ENCODE peak calls at places on chromosomes 16 and 17, in seven cellular contexts. One of them, this sample, is unnamed.
A peak's percentile ranks its signal among the peaks of the same experiment; 100 is the strongest.

GRCh38 chr17:30323262-30323894 is 10.5 kb downstream of the TMIGD1 start:
- DNase-seq in IMR-90: no peak
- DNase-seq in ovary: no peak
- DNase-seq in heart right ventricle: no peak
- DNase-seq in DND-41: peak; percentile 58
- DNase-seq in adrenal gland: no peak
- DNase-seq in left lung: no peak
- DNase-seq in this sample: peak; percentile 23

GRCh38 chr16:85002643-85003042 is 8.7 kb downstream of the ZDHHC7 start:
- DNase-seq in adrenal gland: no peak
- DNase-seq in DND-41: no peak
- DNase-seq in left lung: peak; percentile 55
- DNase-seq in heart right ventricle: peak; percentile 60
- DNase-seq in ovary: no peak
- DNase-seq in IMR-90: no peak
- DNase-seq in this sample: no peak

GRCh38 chr17:80817861-80818260 is 173.8 kb upstream of the CHMP6 start:
- DNase-seq in adrenal gland: no peak
- DNase-seq in ovary: no peak
- DNase-seq in IMR-90: peak; percentile 76
- DNase-seq in left lung: peak; percentile 14
- DNase-seq in heart right ventricle: no peak
- DNase-seq in DND-41: no peak
- DNase-seq in this sample: no peak

GRCh38 chr16:86203557-86204275 is 304.8 kb downstream of the IRF8 start:
- DNase-seq in left lung: no peak
- DNase-seq in heart right ventricle: no peak
- DNase-seq in adrenal gland: no peak
- DNase-seq in DND-41: no peak
- DNase-seq in ovary: no peak
- DNase-seq in IMR-90: no peak
- DNase-seq in this sample: no peak

GRCh38 chr17:60901222-60901621 is 223.6 kb downstream of the BCAS3 start:
- DNase-seq in adrenal gland: no peak
- DNase-seq in IMR-90: peak; percentile 25
- DNase-seq in DND-41: no peak
- DNase-seq in left lung: no peak
- DNase-seq in ovary: no peak
- DNase-seq in heart right ventricle: no peak
- DNase-seq in this sample: no peak

GRCh38 chr16:75491876-75492275 is 3.4 kb downstream of the CHST6 start:
- DNase-seq in heart right ventricle: no peak
- DNase-seq in DND-41: no peak
- DNase-seq in adrenal gland: no peak
- DNase-seq in left lung: no peak
- DNase-seq in ovary: no peak
- DNase-seq in IMR-90: no peak
- DNase-seq in this sample: no peak

GRCh38 chr17:34099859-34100258 is 155.2 kb upstream of the CCL2 start:
- DNase-seq in heart right ventricle: no peak
- DNase-seq in DND-41: no peak
- DNase-seq in left lung: no peak
- DNase-seq in adrenal gland: no peak
- DNase-seq in IMR-90: no peak
- DNase-seq in ovary: no peak
- DNase-seq in this sample: no peak

GRCh38 chr16:87207509-87207908 is 109.7 kb downstream of the C16orf95 start:
- DNase-seq in left lung: no peak
- DNase-seq in ovary: no peak
- DNase-seq in heart right ventricle: no peak
- DNase-seq in IMR-90: peak; percentile 81
- DNase-seq in DND-41: no peak
- DNase-seq in adrenal gland: no peak
- DNase-seq in this sample: no peak

GRCh38 chr16:85798901-85799496 is 345 bp downstream of the EMC8 start:
- DNase-seq in adrenal gland: peak; percentile 33
- DNase-seq in IMR-90: peak; percentile 28
- DNase-seq in DND-41: peak; percentile 50
- DNase-seq in heart right ventricle: peak; percentile 34
- DNase-seq in ovary: no peak
- DNase-seq in left lung: peak; percentile 40
- DNase-seq in this sample: peak; percentile 62

GRCh38 chr17:79838541-79839274 is 532 bp downstream of the CBX4 start:
- DNase-seq in left lung: peak; percentile 62
- DNase-seq in adrenal gland: peak; percentile 59
- DNase-seq in ovary: peak; percentile 73
- DNase-seq in heart right ventricle: peak; percentile 54
- DNase-seq in DND-41: peak; percentile 66
- DNase-seq in IMR-90: peak; percentile 52
- DNase-seq in this sample: peak; percentile 75

GRCh38 chr17:61410555-61411089 is 11.0 kb downstream of the TBX2 start:
- DNase-seq in DND-41: no peak
- DNase-seq in adrenal gland: peak; percentile 76
- DNase-seq in IMR-90: peak; percentile 86
- DNase-seq in ovary: peak; percentile 88
- DNase-seq in left lung: peak; percentile 82
- DNase-seq in heart right ventricle: peak; percentile 87
- DNase-seq in this sample: peak; percentile 65

GRCh38 chr17:78357177-78357586 is 2.7 kb downstream of the SOCS3 start:
- DNase-seq in adrenal gland: no peak
- DNase-seq in DND-41: no peak
- DNase-seq in IMR-90: peak; percentile 80
- DNase-seq in heart right ventricle: peak; percentile 52
- DNase-seq in ovary: no peak
- DNase-seq in left lung: peak; percentile 73
- DNase-seq in this sample: no peak

GRCh38 chr16:50814043-50814442 is 72.2 kb downstream of the CYLD start:
- DNase-seq in adrenal gland: no peak
- DNase-seq in heart right ventricle: no peak
- DNase-seq in left lung: no peak
- DNase-seq in DND-41: no peak
- DNase-seq in IMR-90: no peak
- DNase-seq in ovary: no peak
- DNase-seq in this sample: no peak

GRCh38 chr16:31130899-31131298 is 4.6 kb downstream of the PRSS8 start:
- DNase-seq in IMR-90: no peak
- DNase-seq in adrenal gland: no peak
- DNase-seq in ovary: no peak
- DNase-seq in heart right ventricle: no peak
- DNase-seq in DND-41: no peak
- DNase-seq in left lung: peak; percentile 88
- DNase-seq in this sample: no peak

GRCh38 chr17:15973834-15974233 is 25.7 kb downstream of the ZSWIM7 start:
- DNase-seq in IMR-90: no peak
- DNase-seq in adrenal gland: no peak
- DNase-seq in DND-41: no peak
- DNase-seq in heart right ventricle: no peak
- DNase-seq in ovary: no peak
- DNase-seq in left lung: no peak
- DNase-seq in this sample: no peak

GRCh38 chr16:55233464-55233863 is 90.5 kb upstream of the IRX6 start:
- DNase-seq in adrenal gland: no peak
- DNase-seq in DND-41: no peak
- DNase-seq in ovary: no peak
- DNase-seq in IMR-90: no peak
- DNase-seq in left lung: no peak
- DNase-seq in heart right ventricle: no peak
- DNase-seq in this sample: no peak

GRCh38 chr16:53456625-53457024 is 22.4 kb downstream of the RBL2 start:
- DNase-seq in heart right ventricle: no peak
- DNase-seq in DND-41: peak; percentile 75
- DNase-seq in ovary: no peak
- DNase-seq in adrenal gland: no peak
- DNase-seq in left lung: no peak
- DNase-seq in IMR-90: no peak
- DNase-seq in this sample: no peak

GRCh38 chr17:82218349-82219075 is 5.9 kb upstream of the CCDC57 start:
- DNase-seq in ovary: no peak
- DNase-seq in left lung: no peak
- DNase-seq in IMR-90: no peak
- DNase-seq in heart right ventricle: no peak
- DNase-seq in DND-41: no peak
- DNase-seq in adrenal gland: no peak
- DNase-seq in this sample: no peak

GRCh38 chr17:65530158-65530984 is 31.1 kb downstream of the AXIN2 start:
- DNase-seq in heart right ventricle: no peak
- DNase-seq in ovary: no peak
- DNase-seq in DND-41: peak; percentile 30
- DNase-seq in left lung: no peak
- DNase-seq in adrenal gland: no peak
- DNase-seq in IMR-90: no peak
- DNase-seq in this sample: no peak

GRCh38 chr16:69727916-69728270 is 1.5 kb upstream of the NQO1 start:
- DNase-seq in adrenal gland: peak; percentile 58
- DNase-seq in ovary: peak; percentile 39
- DNase-seq in DND-41: no peak
- DNase-seq in heart right ventricle: peak; percentile 45
- DNase-seq in left lung: peak; percentile 86
- DNase-seq in IMR-90: no peak
- DNase-seq in this sample: no peak

GRCh38 chr17:9714801-9715200 is 69.5 kb downstream of the USP43 start:
- DNase-seq in DND-41: no peak
- DNase-seq in IMR-90: no peak
- DNase-seq in left lung: no peak
- DNase-seq in adrenal gland: no peak
- DNase-seq in ovary: no peak
- DNase-seq in heart right ventricle: no peak
- DNase-seq in this sample: no peak

GRCh38 chr16:81790277-81790676 is 11.2 kb downstream of the PLCG2 start:
- DNase-seq in heart right ventricle: no peak
- DNase-seq in IMR-90: no peak
- DNase-seq in left lung: no peak
- DNase-seq in adrenal gland: no peak
- DNase-seq in DND-41: no peak
- DNase-seq in ovary: no peak
- DNase-seq in this sample: no peak

GRCh38 chr16:85376292-85377095 is 236.6 kb upstream of the GSE1 start:
- DNase-seq in ovary: no peak
- DNase-seq in IMR-90: no peak
- DNase-seq in adrenal gland: peak; percentile 61
- DNase-seq in heart right ventricle: peak; percentile 72
- DNase-seq in DND-41: no peak
- DNase-seq in left lung: no peak
- DNase-seq in this sample: no peak

DNA sequence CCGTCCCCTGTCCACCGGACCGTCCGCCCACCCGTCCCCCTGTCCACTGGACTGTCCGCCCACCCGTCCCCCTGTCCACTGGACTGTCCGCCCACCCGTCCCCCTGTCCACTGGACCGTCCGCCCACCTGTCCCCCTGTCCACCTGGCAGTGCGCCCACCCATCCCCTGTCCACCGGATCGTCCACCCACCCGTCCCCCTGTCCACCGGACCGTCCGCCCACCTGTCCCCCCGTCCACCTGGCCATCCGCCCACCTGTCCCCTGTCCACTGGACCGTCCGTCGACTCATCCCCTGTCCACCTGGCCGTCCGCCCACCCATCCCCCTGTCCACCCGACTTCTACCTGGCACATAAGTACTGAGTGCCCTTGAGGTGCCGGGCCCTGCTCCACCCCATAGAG is 76.6 kb downstream of the LMF1 start:
- DNase-seq in IMR-90: no peak
- DNase-seq in heart right ventricle: peak; percentile 38
- DNase-seq in left lung: no peak
- DNase-seq in adrenal gland: peak; percentile 50
- DNase-seq in ovary: no peak
- DNase-seq in DND-41: no peak
- DNase-seq in this sample: no peak
- TF ChIP-seq CTCF in IMR-90: no peak
- TF ChIP-seq CTCF in heart right ventricle: no peak
- TF ChIP-seq CTCF in left lung: no peak
- TF ChIP-seq CTCF in adrenal gland: no peak
- TF ChIP-seq CTCF in ovary: no peak
- TF ChIP-seq CTCF in DND-41: no peak
- TF ChIP-seq CTCF in this sample: no peak

GRCh38 chr17:50347087-50347893 is 1.4 kb downstream of the XYLT2 start:
- DNase-seq in IMR-90: peak; percentile 6
- DNase-seq in heart right ventricle: no peak
- DNase-seq in DND-41: no peak
- DNase-seq in left lung: peak; percentile 33
- DNase-seq in ovary: no peak
- DNase-seq in adrenal gland: peak; percentile 26
- DNase-seq in this sample: no peak
- H3K4me3 ChIP-seq in IMR-90: peak overlapping the region; percentile 95
- H3K4me3 ChIP-seq in heart right ventricle: peak overlapping the region; percentile 95
- H3K4me3 ChIP-seq in DND-41: peak overlapping the region; percentile 90
- H3K4me3 ChIP-seq in left lung: peak overlapping the region; percentile 67
- H3K4me3 ChIP-seq in ovary: peak overlapping the region; percentile 88
- H3K4me3 ChIP-seq in adrenal gland: peak overlapping the region; percentile 75
- H3K4me3 ChIP-seq in this sample: peak overlapping the region; percentile 82

DNA sequence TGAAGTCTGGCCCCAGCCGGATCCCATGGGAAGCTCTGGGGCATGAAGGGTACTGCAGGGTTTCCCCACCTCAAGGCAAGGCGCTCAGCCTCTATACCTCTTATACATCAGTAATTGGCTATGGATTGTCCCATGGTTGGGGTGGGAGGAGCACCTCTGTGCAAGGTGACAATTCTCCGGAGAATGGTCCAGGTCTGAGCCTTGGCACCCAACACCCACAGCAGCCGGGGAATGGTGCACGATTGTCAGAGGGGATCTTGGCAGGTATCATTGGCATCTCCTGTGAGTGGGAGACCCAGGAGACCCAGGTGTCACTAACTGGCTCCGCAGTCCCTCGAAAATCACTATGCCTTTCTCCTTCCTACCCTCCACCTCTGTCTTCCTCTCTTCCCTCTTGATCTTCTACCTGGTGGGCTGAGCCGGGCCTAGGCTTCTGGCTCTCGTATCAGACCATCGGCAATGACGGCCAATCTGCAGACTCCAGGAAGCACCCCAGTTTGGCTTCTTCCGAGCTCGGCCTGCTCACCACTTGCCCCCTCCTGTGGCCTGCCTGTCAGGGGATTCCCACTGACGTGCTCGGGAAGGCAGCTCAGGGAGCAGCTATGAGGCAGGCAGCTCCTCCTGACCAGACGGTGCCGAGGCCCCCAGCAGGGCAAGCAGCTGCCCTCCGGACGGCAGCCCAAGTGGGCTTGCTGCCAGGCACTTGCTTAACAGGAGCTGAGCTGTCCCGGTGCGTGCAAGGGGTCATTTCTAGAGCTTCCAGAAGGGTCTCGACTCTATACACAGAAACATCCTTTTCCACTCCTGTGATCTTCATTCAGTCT is 10.0 kb upstream of the CALB2 start:
- DNase-seq in heart right ventricle: no peak
- DNase-seq in left lung: no peak
- DNase-seq in DND-41: no peak
- DNase-seq in IMR-90: no peak
- DNase-seq in adrenal gland: no peak
- DNase-seq in ovary: no peak
- DNase-seq in this sample: no peak
- H3K36me3 ChIP-seq in heart right ventricle: no peaks in the 10 kb centered on the region
- H3K36me3 ChIP-seq in left lung: no peaks in the 10 kb centered on the region
- H3K36me3 ChIP-seq in DND-41: no peaks in the 10 kb centered on the region
- H3K36me3 ChIP-seq in IMR-90: no peaks in the 10 kb centered on the region
- H3K36me3 ChIP-seq in adrenal gland: no peaks in the 10 kb centered on the region
- H3K36me3 ChIP-seq in ovary: no peaks in the 10 kb centered on the region
- H3K36me3 ChIP-seq in this sample: no peaks in the 10 kb centered on the region

DNA sequence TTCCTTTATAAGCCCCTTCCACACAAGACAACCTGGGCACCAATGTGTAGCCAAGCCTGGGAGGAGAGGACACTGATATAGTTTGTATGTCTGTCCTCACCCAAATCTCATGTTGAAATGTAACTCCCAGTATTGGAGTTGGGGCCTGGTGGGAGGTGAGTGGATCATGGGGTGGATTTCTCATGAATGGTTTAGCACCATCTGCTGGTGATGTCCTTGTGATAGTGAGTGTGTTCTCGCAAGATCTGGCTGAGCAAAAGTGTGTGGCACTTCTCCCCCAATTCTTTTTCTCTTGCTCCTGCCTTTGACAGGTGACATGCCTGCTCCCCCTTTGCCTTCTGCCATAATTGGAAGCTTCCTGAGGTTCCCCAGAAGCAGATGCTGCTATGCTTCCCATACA is 135.8 kb downstream of the USP31 start:
- DNase-seq in IMR-90: peak; percentile 3
- DNase-seq in adrenal gland: no peak
- DNase-seq in heart right ventricle: no peak
- DNase-seq in left lung: no peak
- DNase-seq in ovary: no peak
- DNase-seq in DND-41: no peak
- DNase-seq in this sample: no peak
- TF ChIP-seq CTCF in IMR-90: no peak
- TF ChIP-seq CTCF in adrenal gland: no peak
- TF ChIP-seq CTCF in heart right ventricle: no peak
- TF ChIP-seq CTCF in left lung: no peak
- TF ChIP-seq CTCF in ovary: no peak
- TF ChIP-seq CTCF in DND-41: peak; percentile 37
- TF ChIP-seq CTCF in this sample: peak; percentile 7